ENCODE peak calls at places on chromosomes 2 and 18, in five cellular contexts. R is nucleus accumbens, H is activated T-helper 1 cell treated with Interleukin-2 at 50 U/mL for 16 hours, L is adipocyte, C is NCI-H460. P is an unnamed sample.

GRCh38 chr2:10079931-10080535 is at the start of gene CYS1:
- DNase-seq in L (peak), H (no peak), R (no peak), C (peak), P (no peak)

GRCh38 chr2:178111743-178112142 is 494 bp upstream of the RBM45 start:
- DNase-seq in C (no peak), R (no peak), H (no peak), L (no peak), P (no peak)

GRCh38 chr2:112864072-112864471 is 27.5 kb upstream of the IL1B start:
- DNase-seq in L (no peak), R (no peak), H (no peak), C (no peak), P (no peak)

GRCh38 chr18:9135912-9136314 is 668 bp upstream of the ANKRD12 start:
- DNase-seq in C (no peak), R (no peak), L (peak), H (peak), P (peak)

GRCh38 chr2:199392363-199392762 is 65.4 kb downstream of the SATB2 start:
- DNase-seq in H (no peak), C (no peak), L (no peak), R (no peak), P (no peak)

GRCh38 chr18:28792404-28793103 is 615.6 kb upstream of the CDH2 start:
- DNase-seq in H (no peak), C (no peak), R (no peak), L (no peak), P (no peak)

GRCh38 chr2:72038524-72038923 is 109.1 kb downstream of the CYP26B1 start:
- DNase-seq in H (no peak), R (no peak), L (no peak), C (no peak), P (no peak)

GRCh38 chr2:45195916-45196315 is 186.7 kb upstream of the SIX2 start:
- DNase-seq in L (no peak), H (no peak), R (no peak), C (no peak), P (no peak)

GRCh38 chr18:12085136-12085535 is 8.5 kb upstream of the ANKRD62 start:
- DNase-seq in H (no peak), R (no peak), C (no peak), L (no peak), P (peak)

GRCh38 chr2:98032086-98032485 is 36.3 kb upstream of the TMEM131 start:
- DNase-seq in L (no peak), H (no peak), C (no peak), R (no peak), P (no peak)

GRCh38 chr2:217054791-217055190 is 194.9 kb upstream of the TNP1 start:
- DNase-seq in R (no peak), H (no peak), L (peak), C (no peak), P (no peak)

GRCh38 chr2:171227066-171227782 is 66.5 kb upstream of the TLK1 start:
- DNase-seq in R (no peak), C (no peak), H (no peak), L (no peak), P (no peak)

GRCh38 chr2:182477774-182478173 is 50.9 kb upstream of the PDE1A start:
- DNase-seq in C (no peak), H (no peak), R (no peak), L (no peak), P (peak)